ENCODE peak calls at places on chromosomes 7 and 10, in four cellular contexts. E is ascending aorta, K is GM06990, Z is bronchial epithelial cell. B is an unnamed sample.

GRCh38 chr10:128927821-128928220 is 539.2 kb upstream of the MGMT start:
- DNase-seq in E (no peak), K (no peak), Z (no peak), B (no peak)

GRCh38 chr10:100743626-100744135 is 1.7 kb upstream of the PAX2 start:
- DNase-seq in E (no peak), K (no peak), Z (peak), B (no peak)

GRCh38 chr10:14645239-14645960 is 129.3 kb downstream of the FAM107B start:
- DNase-seq in E (no peak), K (peak), Z (no peak), B (no peak)

GRCh38 chr7:111184960-111185359 is 94.0 kb downstream of the LRRN3 start:
- DNase-seq in E (no peak), K (no peak), Z (no peak), B (no peak)

GRCh38 chr7:6637544-6638229 is 569 bp downstream of the ZNF316 start:
- DNase-seq in E (peak), K (peak), Z (no peak), B (no peak)

GRCh38 chr10:132131581-132132250 is 55.0 kb upstream of the DPYSL4 start:
- DNase-seq in E (no peak), K (no peak), Z (no peak), B (no peak)

GRCh38 chr7:112173214-112173905 is 32.8 kb downstream of the DOCK4 start:
- DNase-seq in E (no peak), K (no peak), Z (no peak), B (no peak)

GRCh38 chr7:3552499-3552898 is 251.4 kb downstream of the SDK1 start:
- DNase-seq in E (no peak), K (no peak), Z (peak), B (no peak)

GRCh38 chr10:59905735-59906416 is 480 bp downstream of the CCDC6 start:
- DNase-seq in E (no peak), K (no peak), Z (no peak), B (no peak)

GRCh38 chr7:98797150-98797549 is 72.7 kb downstream of the TMEM130 start:
- DNase-seq in E (peak), K (no peak), Z (no peak), B (no peak)

GRCh38 chr10:112847778-112848177 is 102.3 kb upstream of the TCF7L2 start:
- DNase-seq in E (no peak), K (no peak), Z (no peak), B (no peak)

GRCh38 chr10:129467346-129468119 is 492 bp downstream of the MGMT start:
- DNase-seq in E (no peak), K (no peak), Z (peak), B (no peak)

GRCh38 chr10:120988751-120989150 is 137.6 kb downstream of the WDR11 start:
- DNase-seq in E (peak), K (no peak), Z (no peak), B (peak)

GRCh38 chr10:124575107-124576035 is 113.7 kb downstream of the LHPP start:
- DNase-seq in E (no peak), K (no peak), Z (no peak), B (no peak)

GRCh38 chr7:143510854-143511592 is 33.4 kb downstream of the TAS2R41 start:
- DNase-seq in E (no peak), K (peak), Z (no peak), B (no peak)

GRCh38 chr10:88164471-88164870 is 301.0 kb downstream of the PTEN start:
- DNase-seq in E (no peak), K (no peak), Z (no peak), B (no peak)

GRCh38 chr7:110839866-110840265 is 251.1 kb upstream of the LRRN3 start:
- DNase-seq in E (no peak), K (no peak), Z (peak), B (no peak)

GRCh38 chr7:140672382-140673062 is at the start of gene ADCK2:
- DNase-seq in E (peak), K (peak), Z (no peak), B (no peak)

GRCh38 chr10:110410329-110411046 is 87.2 kb upstream of the DUSP5 start:
- DNase-seq in E (peak), K (no peak), Z (peak), B (peak)

GRCh38 chr7:40604601-40605438 is 470.0 kb downstream of the SUGCT start:
- DNase-seq in E (peak), K (peak), Z (peak), B (peak)

GRCh38 chr7:124032369-124033092 is at the start of gene TMEM229A:
- DNase-seq in E (no peak), K (peak), Z (peak), B (peak)

GRCh38 chr10:71492871-71493270 is 96.2 kb downstream of the CDH23 start:
- DNase-seq in E (no peak), K (no peak), Z (no peak), B (no peak)

GRCh38 chr10:97686301-97686961 is 610 bp downstream of the AVPI1 start:
- DNase-seq in E (no peak), K (peak), Z (peak), B (no peak)

GRCh38 chr7:159092701-159093121 is 52.0 kb downstream of the VIPR2 start:
- DNase-seq in E (peak), K (no peak), Z (no peak), B (peak)

GRCh38 chr7:78563186-78563585 is 764.6 kb downstream of the PHTF2 start:
- DNase-seq in E (no peak), K (no peak), Z (no peak), B (no peak)

GRCh38 chr7:157873181-157873580 is 536.4 kb downstream of the DNAJB6 start:
- DNase-seq in E (no peak), K (no peak), Z (no peak), B (no peak)

GRCh38 chr10:13658864-13659685 is 72.3 kb downstream of the PRPF18 start:
- DNase-seq in E (peak), K (no peak), Z (no peak), B (no peak)

GRCh38 chr10:12195603-12196506 is at the start of the genes CDC123 and NUDT5:
- DNase-seq in E (peak), K (peak), Z (peak), B (peak)

DNA sequence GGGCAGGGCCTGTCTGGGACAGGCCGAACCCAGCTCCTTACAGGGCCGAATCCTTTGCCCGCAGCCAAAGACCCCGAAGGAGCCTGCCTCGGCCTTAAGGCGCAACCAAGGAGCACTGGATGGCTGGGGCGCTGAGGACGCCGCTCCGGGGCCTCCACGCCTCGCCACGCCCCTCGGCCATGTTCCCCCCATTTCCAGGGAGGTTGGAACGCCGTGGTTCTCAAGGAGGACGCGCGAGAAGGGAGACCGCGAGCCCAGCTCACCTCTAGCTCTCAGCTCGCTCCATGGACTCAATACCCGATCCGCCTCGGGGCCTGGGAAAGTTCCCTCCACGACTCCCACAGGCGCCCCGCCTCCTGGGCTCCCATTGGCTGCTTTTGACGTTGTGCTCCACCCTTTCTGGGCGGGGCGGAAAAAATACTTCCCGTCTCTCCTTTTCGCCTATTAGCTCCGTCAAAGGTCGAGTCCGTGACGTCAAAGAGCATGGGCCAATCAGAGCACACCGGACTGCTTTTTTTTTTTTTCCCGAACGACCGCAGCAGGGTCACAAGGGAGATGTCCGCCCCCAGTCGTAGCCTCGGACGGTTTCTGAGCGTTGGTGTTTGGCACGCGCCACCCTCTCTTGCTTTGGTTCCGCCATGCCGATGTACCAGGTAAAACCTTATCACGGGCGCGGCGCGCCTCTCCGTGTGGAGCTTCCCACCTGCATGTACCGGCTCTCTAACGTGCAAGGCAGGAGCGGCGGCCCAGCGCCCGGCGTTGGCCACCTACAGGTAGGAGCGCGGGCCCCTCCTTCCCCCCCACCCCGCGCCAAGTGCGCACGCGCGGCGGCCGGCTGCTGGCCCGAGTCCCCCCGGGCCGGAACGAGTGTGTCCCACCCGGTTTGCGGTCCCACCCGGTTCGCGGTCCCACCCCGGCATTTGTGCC is 305.7 kb downstream of the TYW1 start:
- DNase-seq in E (peak), K (peak), Z (peak), B (peak)
- TF ChIP-seq CTCF in E (peak), K (peak), Z (peak), B (peak)

DNA sequence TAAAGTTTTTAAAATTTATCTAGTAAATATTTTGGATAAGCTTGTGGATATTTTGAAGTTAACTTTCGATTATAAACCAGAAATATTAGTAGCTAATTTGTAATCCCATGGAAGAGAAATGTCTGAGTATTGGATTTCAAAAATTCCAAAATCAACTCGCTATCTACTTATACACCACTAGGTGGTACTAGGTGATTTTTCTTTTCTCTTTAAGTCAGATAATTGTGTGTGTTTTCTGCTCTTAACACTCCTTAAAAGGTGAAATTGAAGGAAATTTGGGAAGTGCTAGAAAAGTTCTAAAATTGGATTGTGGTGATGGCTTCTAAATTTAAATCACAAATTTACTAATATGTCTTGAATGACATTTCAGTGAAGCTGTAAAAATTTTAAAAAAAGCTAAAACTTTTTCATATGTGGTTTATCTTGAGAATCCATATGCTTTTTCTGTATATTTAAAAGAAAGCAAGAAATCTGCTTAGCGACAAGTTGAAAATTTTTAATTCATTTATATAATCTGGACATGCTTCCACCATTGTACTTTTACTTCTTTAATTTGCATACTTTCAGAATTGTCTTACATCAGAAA is 90.2 kb downstream of the IPMK start:
- DNase-seq in E (no peak), K (peak), Z (peak), B (no peak)
- TF ChIP-seq CTCF in E (peak), K (peak), Z (peak), B (peak)

DNA sequence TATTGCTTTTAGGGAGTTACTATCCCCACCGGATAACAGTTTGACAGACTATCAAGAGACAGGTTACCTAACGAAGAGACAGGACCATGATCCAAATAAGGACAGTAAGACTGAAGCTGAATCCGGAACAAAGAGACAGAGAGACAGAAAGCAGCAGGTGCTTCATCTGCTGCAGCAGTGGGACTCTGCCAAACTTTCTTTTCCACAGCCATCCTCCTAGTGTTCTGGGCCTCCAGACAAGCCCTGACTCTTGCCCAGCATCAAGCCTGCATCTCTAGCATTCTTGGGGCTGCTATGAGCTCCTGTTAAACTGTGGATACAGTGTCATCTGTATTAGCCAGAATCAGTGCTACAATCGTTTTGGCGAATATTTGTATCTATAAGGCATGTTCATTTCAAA is 761.7 kb downstream of the GRID1 start:
- DNase-seq in E (no peak), K (no peak), Z (no peak), B (peak)
- TF ChIP-seq CTCF in E (no peak), K (no peak), Z (no peak), B (no peak)

DNA sequence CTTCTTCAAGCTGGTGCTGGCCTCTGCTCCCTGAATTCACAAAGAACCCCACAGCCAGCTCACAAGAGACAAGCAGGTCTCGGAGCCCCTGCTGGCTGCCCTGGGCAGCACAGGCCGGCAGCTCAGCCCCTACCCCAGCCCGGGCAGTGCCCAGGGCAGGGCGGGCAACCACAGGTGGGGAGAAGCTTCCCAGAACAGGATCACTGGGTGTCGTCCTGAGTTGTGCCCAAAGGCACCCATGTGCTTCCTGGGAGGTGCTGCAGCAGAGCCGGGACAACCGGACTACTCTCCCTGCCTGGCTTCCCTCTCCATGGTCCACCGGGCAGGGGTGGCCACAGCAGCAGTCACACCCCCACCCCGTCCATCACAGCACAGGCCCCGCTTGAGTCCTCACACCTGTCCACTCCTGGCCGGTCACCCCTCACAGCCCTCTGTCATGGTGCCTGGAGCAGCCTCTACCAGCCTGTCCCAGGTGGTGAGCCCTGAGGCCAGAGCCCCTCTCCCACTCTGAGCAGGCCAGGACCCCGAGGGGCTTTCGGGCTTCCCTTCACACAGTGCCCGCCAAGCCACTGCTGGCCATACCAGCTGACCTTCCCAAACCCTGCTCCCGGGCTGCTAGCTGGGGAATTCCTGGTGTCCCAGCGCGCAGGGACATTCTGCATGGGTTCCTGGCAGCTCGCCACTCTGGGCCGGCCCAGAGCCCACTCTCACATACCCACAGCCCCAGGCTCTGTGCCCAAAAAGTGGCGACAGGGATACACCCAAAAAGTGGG is 3.1 kb downstream of the RASGEF1A start:
- DNase-seq in E (no peak), K (no peak), Z (no peak), B (peak)
- TF ChIP-seq CTCF in E (no peak), K (peak), Z (peak), B (peak)

GRCh38 chr10:61669161-61669755 is 6.5 kb downstream of the CABCOCO1 start:
- DNase-seq in E (no peak), K (no peak), Z (no peak), B (no peak)
- TF ChIP-seq CTCF in E (no peak), K (no peak), Z (no peak), B (peak)

GRCh38 chr7:149284850-149285580 is 23.0 kb downstream of the ZNF783 start:
- DNase-seq in E (peak), K (peak), Z (peak), B (peak)
- TF ChIP-seq CTCF in E (no peak), K (peak), Z (peak), B (no peak)

GRCh38 chr10:30811665-30812017 is 182.1 kb upstream of the LYZL2 start:
- DNase-seq in E (no peak), K (no peak), Z (no peak), B (no peak)

GRCh38 chr10:30816144-30816811 is 186.7 kb upstream of the LYZL2 start:
- DNase-seq in E (no peak), K (no peak), Z (no peak), B (no peak)

GRCh38 chr10:30813872-30814471 is 184.4 kb upstream of the LYZL2 start:
- DNase-seq in E (no peak), K (no peak), Z (peak), B (no peak)

GRCh38 chr10:30810416-30810815 is 180.9 kb upstream of the LYZL2 start:
- DNase-seq in E (no peak), K (no peak), Z (no peak), B (no peak)

DNA sequence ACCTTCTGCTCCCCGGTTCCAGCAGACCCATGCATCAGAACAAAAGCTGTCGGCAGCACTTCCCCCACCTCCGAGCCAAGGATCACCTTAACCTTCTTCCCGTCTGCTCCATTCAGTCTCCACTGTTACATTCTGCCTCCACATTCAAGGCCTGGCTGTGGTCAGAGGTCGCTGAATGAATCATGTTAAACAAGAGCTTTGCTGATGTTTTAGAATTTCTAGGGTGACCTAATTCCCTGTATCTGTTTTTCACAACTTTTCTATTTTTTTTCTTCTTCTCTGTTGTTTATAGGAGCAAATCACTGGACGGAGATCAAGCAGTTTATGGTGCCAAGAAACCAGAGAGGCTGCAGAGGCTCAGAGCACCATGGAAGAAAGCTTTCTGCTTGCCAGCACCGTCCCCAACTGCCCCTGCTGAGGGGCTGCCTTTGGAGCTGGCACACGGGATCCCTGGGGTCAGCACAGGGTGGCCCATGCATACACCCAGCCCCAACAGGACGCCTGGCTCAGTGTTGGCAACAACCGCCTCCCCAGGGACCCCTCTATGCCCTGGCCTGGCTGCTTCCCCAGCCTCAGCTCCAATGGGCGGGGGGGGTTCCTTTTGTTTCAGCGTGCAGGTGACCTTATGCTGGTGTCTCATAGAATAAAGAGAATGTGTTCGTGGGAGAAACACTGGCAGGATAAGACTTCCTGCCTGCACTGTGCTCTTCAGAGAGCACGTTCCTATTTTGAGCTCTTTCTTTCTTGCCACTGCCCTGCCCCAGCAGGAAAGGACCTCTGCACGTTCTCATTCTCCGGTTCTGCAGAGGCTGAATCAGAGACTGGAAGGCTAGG is 182.7 kb upstream of the LYZL2 start:
- DNase-seq in E (peak), K (no peak), Z (no peak), B (no peak)
- TF ChIP-seq CTCF in E (no peak), K (no peak), Z (no peak), B (no peak)

GRCh38 chr7:14424675-14425074 is 435.2 kb upstream of the ETV1 start:
- DNase-seq in E (no peak), K (no peak), Z (no peak), B (no peak)
- TF ChIP-seq CTCF in E (no peak), K (no peak), Z (no peak), B (no peak)

GRCh38 chr10:103257812-103258211 is 12.1 kb downstream of the RPEL1 start:
- DNase-seq in E (no peak), K (no peak), Z (no peak), B (no peak)

GRCh38 chr10:103254113-103254512 is 8.4 kb downstream of the RPEL1 start:
- DNase-seq in E (no peak), K (no peak), Z (no peak), B (no peak)

GRCh38 chr10:103254538-103255325 is 9.0 kb downstream of the RPEL1 start:
- DNase-seq in E (no peak), K (no peak), Z (peak), B (no peak)

GRCh38 chr10:103259989-103260388 is 14.3 kb downstream of the RPEL1 start:
- DNase-seq in E (no peak), K (no peak), Z (no peak), B (no peak)

DNA sequence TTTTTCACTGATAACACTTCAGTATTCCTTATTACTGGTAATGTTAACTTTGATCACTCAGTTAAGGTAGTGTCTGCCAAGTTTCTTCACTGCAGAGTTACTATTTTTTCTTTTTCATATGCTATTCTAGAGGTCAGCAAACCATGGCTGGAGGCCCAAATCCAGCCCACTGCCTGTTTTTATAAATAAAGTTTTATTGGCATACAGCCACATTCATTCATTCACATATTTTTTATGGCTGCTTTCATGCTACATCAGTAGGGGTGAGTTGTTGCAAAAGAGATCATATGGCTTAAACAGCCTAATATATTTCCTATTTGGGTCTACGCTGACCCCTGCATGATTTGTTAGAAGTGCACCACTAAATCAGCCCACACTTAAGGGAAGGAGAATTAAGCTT is 10.9 kb downstream of the RPEL1 start:
- DNase-seq in E (no peak), K (no peak), Z (no peak), B (no peak)
- TF ChIP-seq CTCF in E (no peak), K (no peak), Z (no peak), B (no peak)

GRCh38 chr10:122113161-122113944 is 124.4 kb downstream of the TACC2 start:
- DNase-seq in E (peak), K (no peak), Z (no peak), B (peak)
- TF ChIP-seq CTCF in E (peak), K (no peak), Z (peak), B (peak)